ENCODE peak calls at places on chromosomes 2 and 18, in six cellular contexts. A is GM12865, G is endothelial cell, J is Right ventricle myocardium inferior, M is dermis blood vessel endothelial cell, I is transverse colon. R is an unnamed sample.

GRCh38 chr2:231674587-231675334 is 33.6 kb upstream of the PTMA start:
- DNase-seq in A (peak), G (peak), J (peak), M (peak), I (peak), R (peak)

GRCh38 chr18:63271881-63272299 is 47.7 kb downstream of the BCL2 start:
- DNase-seq in A (no peak), G (no peak), J (no peak), M (no peak), I (no peak), R (no peak)

GRCh38 chr18:46167971-46168370 is 63.8 kb downstream of the HAUS1 start:
- DNase-seq in A (peak), G (no peak), J (no peak), M (no peak), I (peak), R (no peak)

GRCh38 chr18:9433616-9434239 is 41.6 kb upstream of the RALBP1 start:
- DNase-seq in A (no peak), G (no peak), J (no peak), M (no peak), I (no peak), R (no peak)

GRCh38 chr2:21620771-21621170 is 497.0 kb downstream of the TDRD15 start:
- DNase-seq in A (no peak), G (no peak), J (no peak), M (no peak), I (no peak), R (no peak)

GRCh38 chr2:190891370-190891769 is 10.7 kb downstream of the GLS start:
- DNase-seq in A (peak), G (no peak), J (no peak), M (no peak), I (no peak), R (no peak)

GRCh38 chr2:217852812-217853211 is 150.0 kb downstream of the TNS1 start:
- DNase-seq in A (no peak), G (no peak), J (peak), M (no peak), I (no peak), R (no peak)

GRCh38 chr2:68811364-68811763 is 59.8 kb downstream of the BMP10 start:
- DNase-seq in A (no peak), G (no peak), J (peak), M (peak), I (no peak), R (no peak)

GRCh38 chr2:239226677-239227076 is 174.1 kb downstream of the HDAC4 start:
- DNase-seq in A (no peak), G (no peak), J (no peak), M (no peak), I (no peak), R (no peak)

R was measured in progenitor cell of endocrine pancreas.